ENCODE peak calls at places on chromosome 12, in five cellular contexts. X is K562, V is HepG2, N is GM12891, D is H1. J is an unnamed sample.

GRCh38 chr12:132747395-132747794 is 14.2 kb downstream of the ANKLE2 start:
- DNase-seq in D (no peak), X (no peak), N (no peak), V (no peak), J (no peak)

GRCh38 chr12:38921025-38921677 is 15.8 kb upstream of the CPNE8 start:
- DNase-seq in D (no peak), V (peak; percentile 65), N (no peak), X (peak; percentile 17), J (no peak)

GRCh38 chr12:120062976-120063579 is 53.5 kb downstream of the RAB35 start:
- DNase-seq in D (no peak), X (no peak), N (no peak), V (peak; percentile 73), J (no peak)

GRCh38 chr12:14768823-14769405 is 34.4 kb downstream of the WBP11 start:
- DNase-seq in D (no peak), N (no peak), X (no peak), V (no peak), J (peak; percentile 2)

GRCh38 chr12:6904280-6905276 is at the start of gene LRRC23:
- DNase-seq in V (peak; percentile 90), N (peak; percentile 82), X (peak; percentile 80), D (peak; percentile 96), J (peak; percentile 90)

GRCh38 chr12:109264095-109264942 is 44.8 kb downstream of the FOXN4 start:
- DNase-seq in D (peak; percentile 76), V (peak; percentile 67), X (peak; percentile 87), N (peak; percentile 84), J (peak; percentile 82)

GRCh38 chr12:57632898-57633825 is at the start of gene B4GALNT1:
- DNase-seq in N (peak; percentile 76), D (no peak), V (no peak), X (peak; percentile 80), J (peak; percentile 79)

GRCh38 chr12:116492703-116493324 is 66.4 kb upstream of the MAP1LC3B2 start:
- DNase-seq in N (no peak), V (no peak), X (peak; percentile 76), D (no peak), J (no peak)

GRCh38 chr12:132522586-132523380 is 32.8 kb downstream of the FBRSL1 start:
- DNase-seq in D (no peak), X (no peak), V (no peak), N (no peak), J (no peak)

GRCh38 chr12:42135264-42135814 is 9.3 kb downstream of the GXYLT1 start:
- DNase-seq in D (no peak), N (no peak), X (no peak), V (no peak), J (no peak)

GRCh38 chr12:114400925-114401324 is 5.0 kb downstream of the TBX5 start:
- DNase-seq in D (no peak), N (no peak), V (no peak), X (no peak), J (no peak)

GRCh38 chr12:51533799-51534198 is 57.2 kb upstream of the SCN8A start:
- DNase-seq in X (no peak), V (no peak), D (no peak), N (no peak), J (no peak)

GRCh38 chr12:123354600-123354999 is 10.0 kb downstream of the SBNO1 start:
- DNase-seq in V (no peak), X (no peak), D (no peak), N (no peak), J (no peak)

GRCh38 chr12:13839937-13840336 is 141.5 kb downstream of the GRIN2B start:
- DNase-seq in N (no peak), V (no peak), D (no peak), X (no peak), J (no peak)

GRCh38 chr12:111636209-111636928 is 37.3 kb upstream of the ATXN2 start:
- DNase-seq in X (peak; percentile 68), D (peak; percentile 13), N (no peak), V (peak; percentile 56), J (no peak)

GRCh38 chr12:120798696-120799095 is 73.1 kb downstream of the ACADS start:
- DNase-seq in X (no peak), D (no peak), N (no peak), V (no peak), J (no peak)

GRCh38 chr12:132772551-132772950 is 10.9 kb upstream of the ANKLE2 start:
- DNase-seq in D (no peak), V (no peak), X (no peak), N (peak; percentile 72), J (no peak)

GRCh38 chr12:11815397-11815796 is 165.9 kb downstream of the ETV6 start:
- DNase-seq in N (no peak), V (no peak), X (no peak), D (no peak), J (no peak)

GRCh38 chr12:76081909-76082308 is 2.6 kb downstream of the NAP1L1 start:
- DNase-seq in X (no peak), D (no peak), N (no peak), V (no peak), J (no peak)

GRCh38 chr12:76084277-76085158 is at the start of gene NAP1L1:
- DNase-seq in V (peak; percentile 94), X (peak; percentile 91), D (peak; percentile 90), N (peak; percentile 87), J (peak; percentile 86)

GRCh38 chr12:76085159-76085868 is 829 bp upstream of the NAP1L1 start:
- DNase-seq in X (no peak), N (no peak), D (no peak), V (no peak), J (peak; percentile 25)

GRCh38 chr12:76083246-76083735 is 1.2 kb downstream of the NAP1L1 start:
- DNase-seq in D (no peak), V (no peak), N (no peak), X (no peak), J (no peak)

DNA sequence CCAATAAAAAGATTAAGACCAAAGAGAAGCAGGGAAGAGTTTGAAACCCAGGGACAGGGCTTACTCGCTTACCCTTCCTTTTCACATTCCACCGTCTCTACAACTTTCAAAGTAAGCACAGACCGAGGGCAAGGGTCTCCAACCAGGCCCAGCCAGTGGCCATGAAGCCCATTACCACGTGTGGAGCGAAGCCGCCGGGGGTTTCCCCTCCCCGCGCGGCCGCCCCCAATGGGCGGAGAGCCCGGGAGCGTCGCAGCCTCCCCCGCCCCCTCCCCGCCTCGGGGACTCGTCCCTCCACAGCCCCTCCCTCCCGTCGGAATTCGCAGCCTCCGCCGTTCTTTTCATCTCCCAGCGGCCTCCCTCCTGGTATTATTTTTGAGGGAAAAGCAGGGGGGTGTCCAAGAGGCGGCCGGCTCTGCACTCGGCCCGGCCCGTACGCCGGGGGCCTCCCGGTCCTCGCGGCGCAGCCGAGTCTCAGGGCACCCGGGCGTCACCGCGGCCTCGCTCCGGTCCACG is 666 bp downstream of the NAP1L1 start:
- DNase-seq in N (peak; percentile 50), V (peak; percentile 72), X (peak; percentile 83), D (no peak), J (peak; percentile 57)
- TF ChIP-seq TAF1 in N (no peak), V (no peak), X (no peak), D (no peak), J (no peak)

GRCh38 chr12:125406131-125406530 is 340.9 kb downstream of the AACS start:
- DNase-seq in V (no peak), N (no peak), D (no peak), X (no peak), J (no peak)
- TF ChIP-seq TAF1 in V (no peak), N (no peak), D (no peak), X (no peak), J (no peak)

GRCh38 chr12:54349658-54350057 is 14.6 kb downstream of the GPR84 start:
- DNase-seq in D (no peak), X (no peak), V (no peak), N (no peak), J (no peak)
- TF ChIP-seq TAF1 in D (no peak), X (no peak), V (no peak), N (no peak), J (no peak)

DNA sequence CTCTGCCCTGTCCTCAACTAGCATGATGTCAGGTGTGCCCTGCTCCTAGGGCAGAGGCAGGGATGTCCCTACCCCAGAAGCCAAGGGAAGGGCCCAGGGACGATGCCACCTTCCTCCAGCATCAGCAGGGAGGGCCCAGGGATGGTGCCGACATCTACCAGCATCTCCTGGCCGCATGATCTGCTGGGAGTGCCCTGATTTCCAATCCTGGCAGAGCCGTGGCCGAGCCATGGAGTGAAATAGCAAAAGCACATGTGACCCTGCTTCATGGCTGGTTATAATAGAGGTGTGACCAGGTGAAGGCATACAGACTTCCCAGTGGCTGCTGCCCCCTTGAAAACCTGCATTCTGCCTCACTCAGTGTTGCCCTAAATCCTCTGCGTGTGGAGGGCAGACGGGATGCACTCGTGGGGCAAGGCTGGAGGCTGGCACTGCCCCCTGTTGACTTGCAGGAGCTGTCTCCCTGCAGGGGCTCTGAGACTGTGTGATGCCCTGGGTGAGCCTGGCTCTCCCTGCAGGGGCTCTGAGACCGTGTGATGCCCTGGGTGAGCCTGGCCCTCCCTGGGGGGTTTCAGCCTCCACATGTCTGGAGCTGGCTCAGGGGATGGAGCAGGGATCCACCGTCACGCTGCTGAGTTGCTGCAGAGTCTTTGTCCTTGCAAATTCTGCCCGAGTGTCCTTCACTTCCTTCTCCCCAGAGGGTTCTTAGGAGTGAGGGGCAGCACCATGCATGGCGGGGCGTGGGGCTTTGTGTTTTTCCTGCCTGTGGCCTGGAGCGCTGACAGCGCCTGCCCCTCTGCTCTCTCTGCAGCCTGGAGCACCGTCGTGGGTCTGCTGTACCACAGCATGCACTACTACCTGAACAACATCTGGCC is 51.7 kb downstream of the ADGRD1 start:
- DNase-seq in V (no peak), N (no peak), D (no peak), X (no peak), J (no peak)
- TF ChIP-seq TAF1 in V (no peak), N (no peak), D (no peak), X (no peak), J (no peak)

GRCh38 chr12:95439578-95440230 is 34.2 kb upstream of the METAP2 start:
- DNase-seq in N (no peak), V (no peak), D (no peak), X (no peak), J (no peak)
- TF ChIP-seq TAF1 in N (no peak), V (no peak), D (no peak), X (no peak), J (no peak)

GRCh38 chr12:3998968-3999792 is 126.0 kb upstream of the PARP11 start:
- DNase-seq in D (no peak), N (no peak), X (no peak), V (peak; percentile 88), J (no peak)
- TF ChIP-seq TAF1 in D (no peak), N (no peak), X (no peak), V (no peak), J (no peak)

GRCh38 chr12:50506753-50507473 is 2.1 kb downstream of the DIP2B start:
- DNase-seq in D (no peak), X (no peak), N (no peak), V (no peak), J (no peak)

GRCh38 chr12:50507474-50507838 is 2.7 kb downstream of the DIP2B start:
- DNase-seq in D (no peak), V (no peak), N (no peak), X (no peak), J (no peak)

GRCh38 chr12:50505386-50505827 is 622 bp downstream of the DIP2B start:
- DNase-seq in D (no peak), X (peak; percentile 41), V (no peak), N (no peak), J (no peak)

GRCh38 chr12:50504798-50505385 is at the start of gene DIP2B:
- DNase-seq in V (peak; percentile 84), D (peak; percentile 61), N (peak; percentile 81), X (peak; percentile 95), J (peak; percentile 82)

GRCh38 chr12:50505945-50506344 is 1.2 kb downstream of the DIP2B start:
- DNase-seq in D (no peak), X (no peak), N (no peak), V (no peak), J (no peak)
- TF ChIP-seq TAF1 in D (no peak), X (no peak), N (no peak), V (no peak), J (no peak)

J was measured in GM12892.